ENCODE peak calls at places on chromosomes 5 and 9, in ten cellular contexts. D is IMR-90, F is pancreas, G is WERI-Rb-1, C is endothelial cell of umbilical vein, Q is upper lobe of left lung, T is lower lobe of right lung, X is body of pancreas, R is neural progenitor cell, E is Peyer's patch. V is an unnamed sample. For H3K36me3 and H3K9me3, the result is how much of the 10 kb centered on the place peaks cover.

GRCh38 chr9:99259231-99259918 is 37.3 kb downstream of the SEC61B start:
- DNase-seq in C (peak), E (peak), G (no peak), Q (peak), F (peak), T (peak), R (no peak), X (peak), D (no peak), V (peak)

GRCh38 chr9:6703898-6704639 is 53.7 kb upstream of the KDM4C start:
- DNase-seq in G (peak), X (peak), Q (peak), E (peak), F (peak), C (peak), R (peak), D (peak), T (peak), V (peak)

GRCh38 chr5:115857621-115858349 is 16.1 kb downstream of the AP3S1 start:
- DNase-seq in E (no peak), X (no peak), G (no peak), F (no peak), T (no peak), Q (no peak), R (peak), C (peak), D (peak), V (no peak)

GRCh38 chr9:83475741-83476140 is 62.5 kb downstream of the FRMD3 start:
- DNase-seq in D (no peak), F (no peak), G (no peak), R (no peak), T (no peak), E (no peak), Q (no peak), C (no peak), X (no peak), V (no peak)

GRCh38 chr9:115225459-115226116 is 107.6 kb upstream of the TNC start:
- DNase-seq in E (no peak), G (no peak), X (no peak), C (no peak), D (no peak), F (no peak), T (no peak), R (no peak), Q (no peak), V (no peak)

GRCh38 chr5:36739751-36740221 is 133.4 kb downstream of the SLC1A3 start:
- DNase-seq in E (peak), G (peak), F (peak), Q (peak), C (peak), T (peak), X (peak), D (peak), R (peak), V (peak)

GRCh38 chr9:34518110-34518616 is 4.6 kb downstream of the ENHO start:
- DNase-seq in R (no peak), G (no peak), F (no peak), E (no peak), C (no peak), T (no peak), Q (no peak), X (no peak), D (no peak), V (no peak)

GRCh38 chr9:95092321-95093072 is 225.0 kb downstream of the FANCC start:
- DNase-seq in E (peak), T (no peak), D (peak), G (peak), Q (no peak), C (peak), F (peak), R (peak), X (peak), V (no peak)

GRCh38 chr9:130938652-130939404 is at the start of gene FIBCD1:
- DNase-seq in D (peak), C (peak), X (no peak), F (peak), E (peak), T (no peak), R (peak), G (peak), Q (no peak), V (no peak)

GRCh38 chr5:52007230-52007858 is 624.1 kb downstream of the ISL1 start:
- DNase-seq in E (no peak), G (peak), R (peak), T (no peak), X (no peak), C (peak), Q (no peak), D (peak), F (no peak), V (no peak)

GRCh38 chr5:78720997-78721396 is 72.4 kb upstream of the LHFPL2 start:
- DNase-seq in Q (no peak), R (no peak), E (no peak), T (no peak), X (no peak), C (no peak), F (no peak), D (no peak), G (no peak), V (no peak)

GRCh38 chr9:87002517-87002916 is 55.2 kb upstream of the GAS1 start:
- DNase-seq in T (no peak), D (no peak), X (no peak), R (no peak), C (no peak), E (no peak), Q (no peak), F (no peak), G (no peak), V (no peak)

GRCh38 chr9:132114102-132114707 is 34.5 kb upstream of the MED27 start:
- DNase-seq in C (peak), G (no peak), T (peak), D (peak), R (peak), F (peak), Q (peak), X (peak), E (peak), V (no peak)

GRCh38 chr9:102483666-102484065 is 511.5 kb upstream of the CYLC2 start:
- DNase-seq in F (no peak), X (no peak), T (no peak), R (no peak), C (no peak), E (no peak), G (no peak), D (no peak), Q (no peak), V (no peak)

GRCh38 chr9:36867672-36868471 is 166.2 kb downstream of the PAX5 start:
- DNase-seq in X (peak), C (no peak), E (peak), F (peak), T (no peak), R (no peak), Q (no peak), D (no peak), G (no peak), V (no peak)
- TF ChIP-seq CTCF in X (no peak), C (no peak), E (no peak), F (no peak), T (no peak), R (no peak), Q (no peak), D (no peak), G (no peak), V (no peak)

GRCh38 chr5:16457853-16458252 is 7.7 kb downstream of the ZNF622 start:
- DNase-seq in X (no peak), D (peak), E (no peak), C (no peak), T (no peak), G (no peak), R (no peak), Q (no peak), F (no peak), V (no peak)

GRCh38 chr5:16461782-16462181 is 3.8 kb downstream of the ZNF622 start:
- DNase-seq in F (no peak), X (no peak), D (peak), R (no peak), T (no peak), E (no peak), C (no peak), Q (no peak), G (no peak), V (no peak)

GRCh38 chr5:16459451-16459850 is 6.1 kb downstream of the ZNF622 start:
- DNase-seq in F (no peak), T (no peak), X (no peak), C (no peak), E (no peak), G (no peak), D (no peak), R (no peak), Q (no peak), V (no peak)

GRCh38 chr5:16457451-16457850 is 8.1 kb downstream of the ZNF622 start:
- DNase-seq in G (peak), X (no peak), Q (no peak), C (peak), F (no peak), D (no peak), R (no peak), T (no peak), E (no peak), V (no peak)

GRCh38 chr5:16461026-16461425 is 4.6 kb downstream of the ZNF622 start:
- DNase-seq in X (no peak), E (no peak), D (peak), T (no peak), G (no peak), C (no peak), F (no peak), Q (no peak), R (no peak), V (no peak)
- H3K36me3 ChIP-seq in X (under half), E (under half), D (under half), T (half or more), G (half or more), C (under half), F (under half), Q (half or more), R (under half), V (half or more)

GRCh38 chr5:541148-541887 is 17.1 kb upstream of the SLC9A3 start:
- DNase-seq in R (peak), G (no peak), T (peak), E (peak), Q (no peak), C (no peak), F (peak), X (peak), D (no peak), V (no peak)
- H3K9me3 ChIP-seq in R (under half), G (under half), T (under half), E (under half), Q (under half), C (under half), F (under half), X (under half), D (under half), V (under half)

GRCh38 chr5:139273322-139273571 is 20.3 kb upstream of the MATR3 start:
- DNase-seq in R (peak), T (no peak), D (no peak), F (no peak), X (no peak), E (no peak), Q (no peak), G (no peak), C (no peak), V (no peak)

GRCh38 chr5:139271201-139272027 is 22.1 kb upstream of the MATR3 start:
- DNase-seq in F (no peak), G (no peak), E (no peak), D (peak), X (peak), C (no peak), R (no peak), T (no peak), Q (no peak), V (no peak)

GRCh38 chr5:139275536-139276297 is 17.8 kb upstream of the MATR3 start:
- DNase-seq in X (no peak), G (no peak), R (peak), C (no peak), Q (no peak), T (no peak), E (no peak), D (no peak), F (no peak), V (no peak)

GRCh38 chr5:139272471-139273321 is 20.8 kb upstream of the MATR3 start:
- DNase-seq in D (peak), X (no peak), T (no peak), F (no peak), E (peak), Q (no peak), R (no peak), C (no peak), G (no peak), V (no peak)

GRCh38 chr5:139273572-139274264 is 19.8 kb upstream of the MATR3 start:
- DNase-seq in F (peak), Q (peak), D (peak), C (peak), E (peak), R (peak), T (peak), G (peak), X (peak), V (peak)
- TF ChIP-seq CTCF in F (peak), Q (peak), D (no peak), C (no peak), E (peak), R (no peak), T (peak), G (no peak), X (peak), V (peak)

GRCh38 chr5:88805151-88805784 is 77.7 kb downstream of the MEF2C start:
- DNase-seq in X (no peak), C (no peak), D (no peak), E (no peak), R (no peak), F (no peak), G (no peak), T (no peak), Q (no peak), V (no peak)

GRCh38 chr5:88803309-88803708 is 79.7 kb downstream of the MEF2C start:
- DNase-seq in X (no peak), Q (no peak), G (no peak), C (no peak), T (no peak), D (no peak), F (no peak), E (no peak), R (no peak), V (no peak)

GRCh38 chr5:88807327-88807726 is 75.7 kb downstream of the MEF2C start:
- DNase-seq in R (no peak), D (no peak), T (no peak), X (no peak), G (no peak), Q (no peak), E (no peak), F (no peak), C (no peak), V (no peak)

GRCh38 chr5:88806338-88806737 is 76.6 kb downstream of the MEF2C start:
- DNase-seq in Q (no peak), G (no peak), E (no peak), C (no peak), X (no peak), T (no peak), D (no peak), F (no peak), R (no peak), V (no peak)

DNA sequence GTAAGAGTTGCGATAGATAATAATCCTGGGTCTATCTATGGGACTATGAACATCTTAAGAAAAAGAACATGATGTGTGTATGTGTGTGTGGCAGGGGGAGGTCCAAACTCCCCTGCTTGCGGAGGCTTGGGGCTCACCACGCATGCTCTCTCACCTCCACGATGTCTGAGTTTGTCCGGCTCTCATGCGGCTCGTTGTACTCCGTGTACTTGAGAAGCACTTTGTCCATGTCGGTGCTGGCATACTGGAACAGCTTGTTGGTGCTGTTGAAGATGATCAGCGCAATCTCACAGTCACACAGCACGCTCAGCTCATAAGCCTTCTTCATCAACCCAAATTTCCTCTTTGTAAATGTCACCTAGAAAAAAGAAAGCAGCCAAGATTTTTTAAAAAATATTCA is 78.5 kb downstream of the MEF2C start:
- DNase-seq in R (no peak), T (no peak), X (no peak), Q (no peak), D (no peak), E (no peak), C (no peak), G (no peak), F (no peak), V (no peak)
- H3K36me3 ChIP-seq in R (under half), T (under half), X (under half), Q (under half), D (under half), E (under half), C (under half), G (under half), F (under half), V (under half)

GRCh38 chr5:175880213-175880612 is 8.8 kb downstream of the CPLX2 start:
- DNase-seq in Q (no peak), D (no peak), T (no peak), G (no peak), R (peak), F (no peak), C (no peak), X (no peak), E (no peak), V (no peak)

GRCh38 chr5:175879743-175880142 is 8.4 kb downstream of the CPLX2 start:
- DNase-seq in E (no peak), G (no peak), Q (no peak), X (no peak), D (no peak), T (no peak), F (no peak), C (no peak), R (no peak), V (no peak)

GRCh38 chr5:175878544-175879438 is 7.4 kb downstream of the CPLX2 start:
- DNase-seq in E (no peak), C (no peak), R (peak), Q (no peak), X (no peak), T (no peak), G (no peak), D (no peak), F (peak), V (no peak)

GRCh38 chr5:175883506-175883905 is 12.1 kb downstream of the CPLX2 start:
- DNase-seq in C (no peak), F (no peak), T (no peak), R (no peak), E (no peak), D (no peak), X (no peak), G (no peak), Q (no peak), V (no peak)

GRCh38 chr5:175880797-175881312 is 9.5 kb downstream of the CPLX2 start:
- DNase-seq in D (no peak), R (no peak), G (no peak), Q (no peak), F (no peak), E (no peak), T (no peak), X (no peak), C (no peak), V (no peak)
- H3K9me3 ChIP-seq in D (under half), R (under half), G (under half), Q (under half), F (under half), E (under half), T (under half), X (under half), C (under half), V (under half)

DNA sequence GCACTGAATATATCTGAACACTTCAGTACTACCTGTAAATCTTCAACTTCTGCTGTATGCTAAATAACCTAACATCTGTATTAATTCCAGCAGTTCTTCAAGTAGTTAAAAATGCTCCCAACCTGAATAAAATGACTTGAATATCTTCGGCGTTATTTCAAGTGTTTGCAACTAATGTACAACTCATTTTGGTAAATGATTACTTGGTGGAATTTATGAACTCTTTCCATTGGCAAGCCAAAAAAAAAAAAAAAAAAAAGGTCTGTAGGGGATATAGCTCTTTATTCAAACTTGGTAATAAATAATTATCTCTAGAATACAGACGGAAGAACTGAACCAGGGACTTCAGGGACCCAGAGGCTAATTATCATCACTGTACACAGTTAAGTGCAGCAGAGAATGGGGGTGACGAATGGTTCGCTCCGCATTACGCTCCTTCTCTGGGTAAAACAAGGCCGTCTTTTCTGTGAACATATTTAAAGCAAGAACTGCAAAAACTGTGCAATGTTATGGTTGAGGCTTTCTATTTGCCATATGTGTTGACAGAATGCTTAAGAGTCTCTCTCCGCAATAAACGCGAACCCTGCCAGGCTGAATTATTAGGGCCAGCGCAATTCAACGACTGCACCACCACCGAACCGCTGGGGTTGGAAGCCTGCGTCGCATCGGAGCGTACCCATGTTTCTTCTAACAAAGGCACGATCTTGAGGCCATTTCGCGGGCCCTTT is 1.8 kb upstream of the ERBIN start:
- DNase-seq in X (no peak), T (no peak), C (peak), D (no peak), E (no peak), R (no peak), G (peak), Q (no peak), F (no peak), V (no peak)
- TF ChIP-seq CTCF in X (no peak), T (no peak), C (no peak), D (no peak), E (no peak), R (no peak), G (no peak), Q (no peak), F (no peak), V (no peak)

DNA sequence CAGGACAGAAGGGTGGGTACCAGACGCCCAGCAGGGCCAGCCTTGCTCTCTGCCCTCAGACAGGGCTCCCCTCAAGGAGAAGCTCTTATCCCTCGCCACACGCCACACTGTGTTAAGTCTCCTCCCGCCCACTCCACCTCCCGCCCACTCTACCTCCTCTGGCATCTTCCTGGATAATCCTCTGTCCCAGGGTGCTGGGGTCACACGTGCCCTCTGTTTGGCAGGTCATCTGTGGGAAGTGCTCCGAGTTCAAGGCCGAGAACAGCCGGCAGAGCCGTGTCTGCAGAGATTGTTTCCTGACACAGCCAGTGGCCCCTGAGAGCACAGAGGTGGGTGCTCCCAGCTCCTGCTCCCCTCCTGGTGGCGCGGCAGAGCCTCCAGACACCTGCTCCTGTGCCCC is 26.0 kb upstream of the SUSD3 start:
- DNase-seq in E (no peak), Q (no peak), C (no peak), D (no peak), R (no peak), X (no peak), G (peak), T (no peak), F (no peak), V (no peak)
- H3K36me3 ChIP-seq in E (under half), Q (under half), C (under half), D (under half), R (under half), X (under half), G (under half), T (under half), F (under half), V (under half)

DNA sequence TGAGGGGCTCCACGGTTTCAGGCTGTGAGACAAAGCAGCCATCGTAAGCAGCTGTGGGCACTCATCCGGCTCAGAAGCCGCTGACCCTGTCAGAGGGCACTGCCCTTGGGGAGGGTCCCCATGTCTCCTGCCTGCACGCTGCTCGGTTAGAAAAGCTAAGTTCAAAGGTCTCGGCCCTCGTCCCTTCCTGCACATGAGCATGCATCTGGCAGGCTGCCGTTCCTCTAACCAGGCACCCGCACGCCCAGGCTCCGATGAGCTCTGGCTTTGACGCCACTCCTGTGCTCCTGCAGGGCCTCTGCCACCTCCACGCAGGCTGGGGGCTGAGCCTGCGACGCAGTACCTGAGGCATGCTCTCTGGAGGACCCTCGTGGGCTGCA is 51.3 kb downstream of the NKD2 start:
- DNase-seq in F (peak), R (no peak), Q (no peak), D (no peak), T (no peak), X (no peak), E (no peak), G (no peak), C (no peak), V (no peak)
- H3K9me3 ChIP-seq in F (under half), R (under half), Q (under half), D (under half), T (under half), X (under half), E (under half), G (under half), C (under half), V (under half)

V was measured in ascending aorta.